ENCODE peak calls at places on chromosomes 3 and 15, in six cellular contexts. P is breast epithelium, I is mammary epithelial cell, H is dorsolateral prefrontal cortex, D is OCI-LY7, B is fibroblast of lung. Y is an unnamed sample.
A peak's percentile ranks its signal among the peaks of the same experiment; 100 is the strongest.

GRCh38 chr3:193865339-193865738 is 270.6 kb upstream of the HES1 start:
- DNase-seq in P (no peak), I (no peak), H (no peak), D (peak; percentile 48), B (no peak), Y (no peak)

GRCh38 chr3:195537995-195538394 is 5.1 kb downstream of the PPP1R2 start:
- DNase-seq in P (no peak), I (no peak), H (no peak), D (peak; percentile 93), B (no peak), Y (no peak)

GRCh38 chr3:61928020-61928419 is 366.6 kb downstream of the PTPRG start:
- DNase-seq in P (no peak), I (no peak), H (no peak), D (no peak), B (no peak), Y (no peak)

GRCh38 chr15:29570121-29570930 is 251.9 kb downstream of the TJP1 start:
- DNase-seq in P (no peak), I (no peak), H (peak; percentile 42), D (no peak), B (no peak), Y (peak; percentile 48)

GRCh38 chr3:4976109-4976508 is 3.1 kb upstream of the BHLHE40 start:
- DNase-seq in P (no peak), I (peak; percentile 62), H (peak; percentile 44), D (peak; percentile 27), B (peak; percentile 69), Y (peak; percentile 41)

GRCh38 chr3:107446706-107447105 is 69.5 kb downstream of the CCDC54 start:
- DNase-seq in P (no peak), I (no peak), H (no peak), D (no peak), B (no peak), Y (no peak)

GRCh38 chr3:55556622-55557531 is 69.8 kb upstream of the WNT5A start:
- DNase-seq in P (no peak), I (peak; percentile 2), H (no peak), D (no peak), B (no peak), Y (no peak)

GRCh38 chr15:90086868-90087268 is 15.4 kb downstream of the IDH2 start:
- DNase-seq in P (no peak), I (peak; percentile 36), H (no peak), D (peak; percentile 69), B (peak; percentile 41), Y (peak; percentile 50)

GRCh38 chr3:13135811-13136321 is 62.6 kb upstream of the IQSEC1 start:
- DNase-seq in P (peak; percentile 44), I (no peak), H (no peak), D (no peak), B (no peak), Y (no peak)

GRCh38 chr3:103389356-103389755 is 954.5 kb downstream of the ZPLD1 start:
- DNase-seq in P (no peak), I (no peak), H (no peak), D (no peak), B (no peak), Y (no peak)

GRCh38 chr3:10964537-10965167 is 27.9 kb upstream of the SLC6A1 start:
- DNase-seq in P (no peak), I (peak; percentile 11), H (no peak), D (no peak), B (no peak), Y (no peak)

GRCh38 chr3:183315739-183316138 is 62.7 kb downstream of the B3GNT5 start:
- DNase-seq in P (no peak), I (no peak), H (no peak), D (no peak), B (no peak), Y (no peak)

DNA sequence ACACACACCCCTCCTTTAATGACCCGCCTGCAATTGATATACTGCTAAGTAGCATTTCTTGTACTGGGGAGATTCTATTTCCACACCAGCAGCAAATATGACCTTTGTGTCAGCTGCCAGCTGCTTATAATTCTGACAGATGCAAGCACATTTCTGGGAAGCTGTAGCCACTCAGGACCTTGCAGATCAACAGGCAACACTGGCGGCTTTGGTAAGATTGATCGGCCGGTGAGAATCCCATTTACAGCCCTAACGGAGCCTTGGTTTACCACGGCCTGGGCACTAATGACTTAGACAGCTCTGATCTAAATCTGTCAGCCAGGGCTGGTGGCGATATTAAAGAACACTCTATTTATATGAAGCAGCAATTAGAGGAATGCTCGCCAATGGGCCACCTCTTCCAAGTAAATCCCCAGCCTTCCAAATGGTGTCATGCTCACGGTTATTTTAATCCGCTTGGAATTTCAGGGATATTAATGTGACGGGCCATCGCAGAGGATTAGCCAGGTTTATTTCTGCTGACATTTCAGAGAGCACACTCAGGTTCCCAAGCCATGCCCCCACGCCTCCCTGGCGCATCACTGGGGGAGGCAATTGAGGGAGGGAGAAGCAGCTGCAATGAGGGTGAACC is 287.2 kb downstream of the TLE3 start:
- DNase-seq in P (no peak), I (no peak), H (no peak), D (no peak), B (peak; percentile 32), Y (no peak)
- H3K27ac ChIP-seq in P (no peak overlapping the region), I (no peak overlapping the region), H (no peak overlapping the region), D (no peak overlapping the region), B (no peak overlapping the region), Y (no peak overlapping the region)

DNA sequence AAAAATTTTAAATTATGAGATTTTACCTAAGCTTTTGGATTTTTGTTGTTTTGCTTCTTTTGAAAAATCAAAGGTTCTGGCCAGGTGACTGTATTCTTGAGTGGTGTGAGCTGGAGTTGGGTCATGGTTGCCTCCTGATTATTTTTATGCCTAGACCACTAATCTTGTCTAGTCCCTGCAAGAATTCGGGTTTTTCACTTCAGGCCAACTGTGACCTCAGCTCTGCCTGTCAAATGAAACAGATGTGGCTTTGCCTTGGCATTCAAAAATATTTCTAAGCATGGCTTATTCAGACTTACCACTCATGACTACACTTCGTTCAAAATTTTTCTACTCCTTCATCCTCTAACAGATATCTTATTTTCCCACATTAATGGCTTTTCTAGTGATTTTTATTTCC is 25.4 kb upstream of the CDV3 start:
- DNase-seq in P (no peak), I (no peak), H (no peak), D (no peak), B (no peak), Y (no peak)
- H3K27ac ChIP-seq in P (no peak overlapping the region), I (no peak overlapping the region), H (no peak overlapping the region), D (no peak overlapping the region), B (peak overlapping the region; percentile 70), Y (peak overlapping the region; percentile 81)

GRCh38 chr3:105904251-105904650 is 35.4 kb upstream of the CBLB start:
- DNase-seq in P (no peak), I (no peak), H (no peak), D (no peak), B (no peak), Y (no peak)
- H3K27ac ChIP-seq in P (no peak overlapping the region), I (no peak overlapping the region), H (no peak overlapping the region), D (no peak overlapping the region), B (no peak overlapping the region), Y (peak overlapping the region; percentile 58)

GRCh38 chr3:86986666-86987420 is 4.1 kb downstream of the VGLL3 start:
- DNase-seq in P (no peak), I (peak; percentile 59), H (no peak), D (no peak), B (peak; percentile 76), Y (no peak)

GRCh38 chr3:86984271-86984670 is 6.7 kb downstream of the VGLL3 start:
- DNase-seq in P (no peak), I (no peak), H (no peak), D (no peak), B (peak; percentile 39), Y (no peak)

GRCh38 chr3:86982883-86983282 is 8.1 kb downstream of the VGLL3 start:
- DNase-seq in P (no peak), I (no peak), H (no peak), D (no peak), B (peak; percentile 75), Y (no peak)

GRCh38 chr3:86987421-86987715 is 3.6 kb downstream of the VGLL3 start:
- DNase-seq in P (no peak), I (no peak), H (no peak), D (no peak), B (no peak), Y (no peak)

GRCh38 chr3:86985427-86985826 is 5.5 kb downstream of the VGLL3 start:
- DNase-seq in P (no peak), I (no peak), H (no peak), D (no peak), B (peak; percentile 64), Y (no peak)
- H3K27ac ChIP-seq in P (peak overlapping the region; percentile 41), I (no peak overlapping the region), H (no peak overlapping the region), D (no peak overlapping the region), B (peak overlapping the region; percentile 66), Y (peak overlapping the region; percentile 13)

DNA sequence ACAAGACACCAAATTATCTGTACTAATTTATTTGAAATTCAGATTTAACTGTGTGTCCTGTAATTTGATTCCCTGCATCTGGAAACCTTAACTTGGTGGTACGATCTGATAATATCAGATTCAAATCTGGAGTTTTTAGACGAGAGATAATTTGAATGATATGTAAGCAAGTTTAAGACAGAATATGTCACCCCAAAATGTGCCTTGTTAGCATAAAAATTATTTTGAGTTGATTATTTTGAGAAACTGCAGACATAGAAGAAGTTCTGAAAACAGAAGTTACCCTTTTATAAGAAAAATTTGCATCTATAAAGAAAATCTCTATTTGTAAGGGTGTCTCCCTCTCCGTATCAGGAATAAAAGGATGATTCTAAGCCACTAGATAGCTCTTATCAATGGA is 1202.8 kb downstream of the ROBO2 start:
- DNase-seq in P (no peak), I (no peak), H (no peak), D (no peak), B (no peak), Y (no peak)
- H3K27ac ChIP-seq in P (no peak overlapping the region), I (no peak overlapping the region), H (no peak overlapping the region), D (no peak overlapping the region), B (no peak overlapping the region), Y (no peak overlapping the region)

GRCh38 chr15:79185199-79185598 is 94.6 kb upstream of the RASGRF1 start:
- DNase-seq in P (no peak), I (no peak), H (no peak), D (peak; percentile 21), B (no peak), Y (no peak)
- H3K27ac ChIP-seq in P (no peak overlapping the region), I (no peak overlapping the region), H (no peak overlapping the region), D (no peak overlapping the region), B (no peak overlapping the region), Y (no peak overlapping the region)